ENCODE peak calls at places on chromosomes 6 and 20, in seven cellular contexts. One of them, this sample, is unnamed.

GRCh38 chr6:1255646-1256365 is 56.1 kb upstream of the FOXQ1 start:
- DNase-seq in colonic mucosa: no peak
- DNase-seq in transverse colon: no peak
- DNase-seq in lung: no peak
- DNase-seq in cardiac muscle cell: no peak
- DNase-seq in AG09309: no peak
- DNase-seq in pancreas: no peak
- DNase-seq in this sample: peak; percentile 13

GRCh38 chr6:2990179-2990931 is 9.3 kb upstream of the NQO2 start:
- DNase-seq in lung: peak; percentile 50
- DNase-seq in pancreas: peak; percentile 33
- DNase-seq in cardiac muscle cell: peak; percentile 62
- DNase-seq in AG09309: no peak
- DNase-seq in colonic mucosa: peak; percentile 55
- DNase-seq in transverse colon: peak; percentile 38
- DNase-seq in this sample: no peak

GRCh38 chr6:96015791-96016776 is at the start of gene FUT9:
- DNase-seq in transverse colon: no peak
- DNase-seq in AG09309: no peak
- DNase-seq in lung: no peak
- DNase-seq in colonic mucosa: no peak
- DNase-seq in cardiac muscle cell: peak; percentile 48
- DNase-seq in pancreas: peak; percentile 72
- DNase-seq in this sample: no peak

GRCh38 chr6:149046164-149046821 is 271.2 kb upstream of the TAB2 start:
- DNase-seq in lung: no peak
- DNase-seq in AG09309: no peak
- DNase-seq in pancreas: no peak
- DNase-seq in cardiac muscle cell: no peak
- DNase-seq in transverse colon: no peak
- DNase-seq in colonic mucosa: no peak
- DNase-seq in this sample: no peak

GRCh38 chr6:156250593-156250992 is 526.6 kb upstream of the ARID1B start:
- DNase-seq in colonic mucosa: no peak
- DNase-seq in cardiac muscle cell: no peak
- DNase-seq in lung: no peak
- DNase-seq in pancreas: no peak
- DNase-seq in AG09309: no peak
- DNase-seq in transverse colon: no peak
- DNase-seq in this sample: no peak

GRCh38 chr20:23244207-23244915 is 106.2 kb upstream of the NXT1 start:
- DNase-seq in cardiac muscle cell: no peak
- DNase-seq in AG09309: no peak
- DNase-seq in pancreas: no peak
- DNase-seq in lung: peak; percentile 27
- DNase-seq in colonic mucosa: no peak
- DNase-seq in transverse colon: no peak
- DNase-seq in this sample: no peak

GRCh38 chr20:48124960-48125359 is 339.7 kb upstream of the SULF2 start:
- DNase-seq in transverse colon: no peak
- DNase-seq in colonic mucosa: no peak
- DNase-seq in AG09309: no peak
- DNase-seq in lung: no peak
- DNase-seq in cardiac muscle cell: no peak
- DNase-seq in pancreas: no peak
- DNase-seq in this sample: no peak

GRCh38 chr20:44414808-44415207 is 59.3 kb downstream of the HNF4A start:
- DNase-seq in cardiac muscle cell: no peak
- DNase-seq in AG09309: no peak
- DNase-seq in lung: no peak
- DNase-seq in transverse colon: no peak
- DNase-seq in colonic mucosa: no peak
- DNase-seq in pancreas: no peak
- DNase-seq in this sample: no peak

GRCh38 chr6:63816979-63817436 is 181.4 kb downstream of the PHF3 start:
- DNase-seq in lung: no peak
- DNase-seq in AG09309: no peak
- DNase-seq in cardiac muscle cell: peak; percentile 27
- DNase-seq in colonic mucosa: no peak
- DNase-seq in transverse colon: no peak
- DNase-seq in pancreas: no peak
- DNase-seq in this sample: no peak

GRCh38 chr6:1003394-1004160 is 308.3 kb upstream of the FOXQ1 start:
- DNase-seq in pancreas: no peak
- DNase-seq in colonic mucosa: no peak
- DNase-seq in lung: no peak
- DNase-seq in AG09309: no peak
- DNase-seq in transverse colon: no peak
- DNase-seq in cardiac muscle cell: no peak
- DNase-seq in this sample: no peak

GRCh38 chr20:52103469-52103910 is 88.1 kb downstream of the ZFP64 start:
- DNase-seq in pancreas: no peak
- DNase-seq in lung: no peak
- DNase-seq in transverse colon: no peak
- DNase-seq in colonic mucosa: no peak
- DNase-seq in AG09309: no peak
- DNase-seq in cardiac muscle cell: no peak
- DNase-seq in this sample: no peak

GRCh38 chr20:40963505-40963845 is 65.1 kb upstream of the TOP1 start:
- DNase-seq in transverse colon: no peak
- DNase-seq in lung: no peak
- DNase-seq in cardiac muscle cell: no peak
- DNase-seq in pancreas: no peak
- DNase-seq in colonic mucosa: no peak
- DNase-seq in AG09309: no peak
- DNase-seq in this sample: no peak

GRCh38 chr20:44326391-44327159 is 10.3 kb upstream of the R3HDML start:
- DNase-seq in colonic mucosa: no peak
- DNase-seq in cardiac muscle cell: no peak
- DNase-seq in transverse colon: no peak
- DNase-seq in lung: no peak
- DNase-seq in AG09309: no peak
- DNase-seq in pancreas: no peak
- DNase-seq in this sample: no peak

GRCh38 chr20:19012671-19013070 is 199.1 kb downstream of the SCP2D1 start:
- DNase-seq in colonic mucosa: peak; percentile 16
- DNase-seq in lung: no peak
- DNase-seq in transverse colon: no peak
- DNase-seq in pancreas: no peak
- DNase-seq in AG09309: peak; percentile 4
- DNase-seq in cardiac muscle cell: no peak
- DNase-seq in this sample: no peak

GRCh38 chr6:42199106-42199981 is 4.6 kb upstream of the GUCA1B start:
- DNase-seq in transverse colon: no peak
- DNase-seq in AG09309: no peak
- DNase-seq in colonic mucosa: no peak
- DNase-seq in lung: no peak
- DNase-seq in pancreas: no peak
- DNase-seq in cardiac muscle cell: no peak
- DNase-seq in this sample: no peak

GRCh38 chr20:39899881-39900280 is 789.2 kb downstream of the MAFB start:
- DNase-seq in pancreas: no peak
- DNase-seq in transverse colon: no peak
- DNase-seq in colonic mucosa: no peak
- DNase-seq in cardiac muscle cell: no peak
- DNase-seq in lung: no peak
- DNase-seq in AG09309: no peak
- DNase-seq in this sample: no peak

GRCh38 chr6:43807228-43808061 is 37.4 kb downstream of the VEGFA start:
- DNase-seq in lung: peak; percentile 48
- DNase-seq in colonic mucosa: peak; percentile 58
- DNase-seq in transverse colon: no peak
- DNase-seq in pancreas: no peak
- DNase-seq in AG09309: no peak
- DNase-seq in cardiac muscle cell: no peak
- DNase-seq in this sample: no peak

GRCh38 chr20:18718129-18718528 is 95.5 kb upstream of the SCP2D1 start:
- DNase-seq in AG09309: no peak
- DNase-seq in colonic mucosa: no peak
- DNase-seq in cardiac muscle cell: no peak
- DNase-seq in pancreas: no peak
- DNase-seq in lung: no peak
- DNase-seq in transverse colon: no peak
- DNase-seq in this sample: no peak

GRCh38 chr20:50385733-50386640 is 124.2 kb upstream of the PTPN1 start:
- DNase-seq in AG09309: no peak
- DNase-seq in pancreas: no peak
- DNase-seq in colonic mucosa: no peak
- DNase-seq in cardiac muscle cell: no peak
- DNase-seq in lung: no peak
- DNase-seq in transverse colon: no peak
- DNase-seq in this sample: no peak

GRCh38 chr20:42837456-42837855 is 352.2 kb downstream of the PTPRT start:
- DNase-seq in pancreas: no peak
- DNase-seq in transverse colon: no peak
- DNase-seq in AG09309: no peak
- DNase-seq in cardiac muscle cell: no peak
- DNase-seq in colonic mucosa: no peak
- DNase-seq in lung: no peak
- DNase-seq in this sample: no peak

GRCh38 chr6:6277418-6277817 is 43.0 kb downstream of the F13A1 start:
- DNase-seq in lung: no peak
- DNase-seq in colonic mucosa: no peak
- DNase-seq in cardiac muscle cell: no peak
- DNase-seq in transverse colon: no peak
- DNase-seq in AG09309: peak; percentile 1
- DNase-seq in pancreas: no peak
- DNase-seq in this sample: no peak

DNA sequence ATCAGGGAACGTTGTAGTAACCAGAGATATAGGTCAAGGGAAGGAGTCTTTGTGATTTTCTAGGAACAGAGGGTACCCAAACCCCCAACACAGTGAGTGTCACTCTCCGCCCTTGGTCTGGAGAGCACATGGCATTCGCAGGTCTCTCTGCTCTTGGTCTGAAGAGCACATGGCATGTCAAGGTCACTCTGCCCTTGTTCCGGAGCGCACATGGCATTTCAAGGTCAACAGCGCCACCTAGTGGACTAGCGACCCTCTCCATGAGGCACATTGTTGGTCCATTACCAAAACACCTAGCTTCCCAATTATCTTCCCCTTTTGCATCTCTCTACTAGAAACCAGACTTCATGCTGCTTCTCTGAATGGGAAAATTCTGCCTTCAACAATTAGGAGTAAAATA is 260.0 kb downstream of the C6orf118 start:
- DNase-seq in AG09309: no peak
- DNase-seq in lung: no peak
- DNase-seq in transverse colon: no peak
- DNase-seq in pancreas: no peak
- DNase-seq in colonic mucosa: no peak
- DNase-seq in cardiac muscle cell: peak; percentile 50
- DNase-seq in this sample: no peak
- TF ChIP-seq CTCF in AG09309: peak; percentile 74
- TF ChIP-seq CTCF in lung: no peak
- TF ChIP-seq CTCF in transverse colon: no peak
- TF ChIP-seq CTCF in pancreas: no peak
- TF ChIP-seq CTCF in colonic mucosa: no peak
- TF ChIP-seq CTCF in cardiac muscle cell: peak; percentile 35
- TF ChIP-seq CTCF in this sample: peak; percentile 11

DNA sequence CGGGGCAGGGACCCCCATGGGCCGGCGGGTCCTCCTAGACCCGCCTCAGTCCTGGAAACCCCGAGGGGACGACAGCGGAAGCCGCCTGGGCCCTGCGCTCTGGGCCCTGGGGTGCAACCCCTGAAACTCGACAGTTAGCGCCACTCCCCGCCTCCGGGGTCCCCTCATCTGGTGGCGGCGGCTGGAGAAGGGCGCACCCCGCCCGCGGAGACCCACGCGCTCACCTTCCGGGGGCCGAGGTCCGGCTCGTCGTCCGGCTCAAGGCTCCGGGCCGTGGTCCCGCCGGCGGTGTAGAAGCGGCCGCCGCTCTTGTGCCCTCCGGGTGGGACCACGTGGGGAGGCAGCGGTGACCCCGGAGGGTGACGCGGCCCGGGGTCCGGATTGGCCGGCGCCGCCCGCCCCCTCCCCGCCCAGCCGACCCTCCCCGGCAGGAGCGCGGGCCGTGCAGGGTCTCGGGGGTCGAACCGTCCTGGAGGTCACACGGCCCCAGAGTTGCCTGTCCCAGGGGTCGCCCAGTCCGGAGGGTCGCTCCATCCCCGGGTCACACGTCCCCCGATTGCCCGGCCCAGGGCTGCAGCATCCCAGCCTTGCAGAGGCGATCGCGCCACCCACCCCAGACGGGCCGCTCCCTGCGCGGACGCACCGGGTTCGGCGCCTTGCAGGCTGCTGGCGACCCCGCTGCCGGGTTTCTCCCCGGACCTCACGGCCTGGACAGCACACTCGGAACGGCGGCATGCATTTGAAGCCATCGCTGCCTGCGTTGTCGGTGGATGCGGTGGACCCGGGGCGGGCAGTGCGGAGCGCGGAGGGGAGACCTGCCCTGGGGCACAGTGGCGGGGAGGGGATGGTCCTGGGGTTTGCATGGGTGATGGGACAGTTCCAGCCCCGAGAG is 22.4 kb upstream of the FRMD1 start:
- DNase-seq in cardiac muscle cell: peak; percentile 54
- DNase-seq in lung: no peak
- DNase-seq in transverse colon: no peak
- DNase-seq in AG09309: no peak
- DNase-seq in colonic mucosa: no peak
- DNase-seq in pancreas: no peak
- DNase-seq in this sample: no peak
- H3K4me3 ChIP-seq in cardiac muscle cell: peak overlapping the region; percentile 6
- H3K4me3 ChIP-seq in lung: peak overlapping the region; percentile 12
- H3K4me3 ChIP-seq in transverse colon: no peak overlapping the region
- H3K4me3 ChIP-seq in AG09309: no peak overlapping the region
- H3K4me3 ChIP-seq in colonic mucosa: no peak overlapping the region
- H3K4me3 ChIP-seq in pancreas: no peak overlapping the region
- H3K4me3 ChIP-seq in this sample: no peak overlapping the region

GRCh38 chr6:32166411-32167061 is 2.1 kb downstream of the EGFL8 start:
- DNase-seq in pancreas: no peak
- DNase-seq in transverse colon: no peak
- DNase-seq in lung: no peak
- DNase-seq in cardiac muscle cell: no peak
- DNase-seq in AG09309: no peak
- DNase-seq in colonic mucosa: no peak
- DNase-seq in this sample: no peak
- TF ChIP-seq CTCF in pancreas: no peak
- TF ChIP-seq CTCF in transverse colon: no peak
- TF ChIP-seq CTCF in lung: no peak
- TF ChIP-seq CTCF in cardiac muscle cell: peak; percentile 4
- TF ChIP-seq CTCF in AG09309: no peak
- TF ChIP-seq CTCF in colonic mucosa: no peak
- TF ChIP-seq CTCF in this sample: no peak

DNA sequence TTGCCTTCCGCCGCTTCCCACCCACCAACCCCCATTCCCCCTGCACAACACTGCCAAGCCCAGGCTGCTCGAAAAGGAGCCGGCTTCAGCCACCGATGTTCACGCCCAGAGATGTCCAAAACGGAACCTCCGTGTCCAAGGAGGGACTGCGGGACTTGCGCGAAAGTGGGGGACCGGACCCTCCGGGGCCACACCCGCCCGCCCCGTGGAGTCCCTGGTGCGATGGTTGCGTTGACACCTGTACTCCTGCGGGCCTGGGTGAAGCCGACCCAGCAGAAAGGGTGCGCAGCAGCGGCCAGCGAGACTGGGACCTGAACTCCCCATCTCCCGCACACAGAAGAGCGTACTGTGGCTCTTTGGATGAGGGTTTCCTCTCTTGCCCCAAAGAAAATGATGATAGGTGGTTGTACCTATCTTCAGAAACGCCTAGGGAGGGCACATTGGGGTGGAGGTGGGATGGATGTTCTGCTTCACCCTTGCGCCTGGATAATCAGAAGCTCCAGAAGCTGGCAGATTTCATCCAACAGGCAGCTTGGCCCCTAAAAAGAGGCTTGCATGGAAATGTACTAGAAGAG is 1.9 kb upstream of the VGLL2 start:
- DNase-seq in AG09309: no peak
- DNase-seq in pancreas: no peak
- DNase-seq in colonic mucosa: no peak
- DNase-seq in transverse colon: no peak
- DNase-seq in cardiac muscle cell: no peak
- DNase-seq in lung: no peak
- DNase-seq in this sample: no peak
- H3K4me3 ChIP-seq in AG09309: no peak overlapping the region
- H3K4me3 ChIP-seq in pancreas: no peak overlapping the region
- H3K4me3 ChIP-seq in colonic mucosa: no peak overlapping the region
- H3K4me3 ChIP-seq in transverse colon: no peak overlapping the region
- H3K4me3 ChIP-seq in cardiac muscle cell: no peak overlapping the region
- H3K4me3 ChIP-seq in lung: no peak overlapping the region
- H3K4me3 ChIP-seq in this sample: no peak overlapping the region